ENCODE peak calls at places on chromosomes 1 and 21, in four cellular contexts. G is progenitor cell of endocrine pancreas, P is foreskin fibroblast, N is HFFc6. E is an unnamed sample.

GRCh38 chr1:20735581-20736111 is 3.1 kb upstream of the SH2D5 start:
- DNase-seq in G (no peak), P (no peak), N (no peak), E (no peak)

GRCh38 chr1:111499026-111499790 is 4.2 kb downstream of the ADORA3 start:
- DNase-seq in G (no peak), P (peak), N (no peak), E (no peak)

GRCh38 chr1:93735722-93736121 is 54.1 kb upstream of the BCAR3 start:
- DNase-seq in G (no peak), P (peak), N (peak), E (no peak)

GRCh38 chr1:236147068-236147467 is 4.7 kb downstream of the GPR137B start:
- DNase-seq in G (no peak), P (no peak), N (no peak), E (no peak)

GRCh38 chr1:45490121-45490622 is 791 bp downstream of the TESK2 start:
- DNase-seq in G (no peak), P (peak), N (no peak), E (no peak)

GRCh38 chr1:199691540-199691939 is 336.0 kb upstream of the NR5A2 start:
- DNase-seq in G (no peak), P (peak), N (peak), E (no peak)

GRCh38 chr1:71047635-71048607 is at the start of gene PTGER3:
- DNase-seq in G (peak), P (peak), N (no peak), E (peak)

GRCh38 chr21:20997633-20998455 is at the start of gene NCAM2:
- DNase-seq in G (peak), P (peak), N (peak), E (peak)

GRCh38 chr1:223035724-223036478 is 107.1 kb downstream of the TLR5 start:
- DNase-seq in G (no peak), P (no peak), N (no peak), E (no peak)

GRCh38 chr1:227234998-227235405 is 83.3 kb downstream of the CDC42BPA start:
- DNase-seq in G (no peak), P (peak), N (peak), E (no peak)

GRCh38 chr1:243712890-243713425 is 137.1 kb downstream of the AKT3 start:
- DNase-seq in G (no peak), P (no peak), N (no peak), E (no peak)

GRCh38 chr1:110412576-110412975 is 5.1 kb upstream of the LAMTOR5 start:
- DNase-seq in G (peak), P (peak), N (peak), E (peak)

GRCh38 chr1:76278711-76279386 is 204.3 kb downstream of the ST6GALNAC3 start:
- DNase-seq in G (no peak), P (no peak), N (no peak), E (no peak)

GRCh38 chr1:47997289-47998200 is at the start of gene TRABD2B:
- DNase-seq in G (peak), P (peak), N (peak), E (peak)

GRCh38 chr1:247324913-247325312 is 6.8 kb downstream of the ZNF496 start:
- DNase-seq in G (no peak), P (no peak), N (no peak), E (no peak)

GRCh38 chr1:33088119-33088906 is 7.4 kb downstream of the AZIN2 start:
- DNase-seq in G (no peak), P (peak), N (no peak), E (no peak)

GRCh38 chr1:203167026-203167912 is 8.4 kb downstream of the MYBPH start:
- DNase-seq in G (no peak), P (no peak), N (no peak), E (no peak)

GRCh38 chr1:23616292-23616822 is 57.1 kb upstream of the ID3 start:
- DNase-seq in G (no peak), P (no peak), N (no peak), E (no peak)

GRCh38 chr1:166884040-166884642 is 8.1 kb upstream of the TADA1 start:
- DNase-seq in G (peak), P (peak), N (no peak), E (peak)

GRCh38 chr1:153578490-153578889 is 12.8 kb upstream of the S100A2 start:
- DNase-seq in G (no peak), P (peak), N (peak), E (no peak)

GRCh38 chr1:38037481-38037939 is 9.1 kb downstream of the POU3F1 start:
- DNase-seq in G (no peak), P (no peak), N (no peak), E (no peak)

GRCh38 chr1:111570781-111571181 is 48.8 kb upstream of the RAP1A start:
- DNase-seq in G (no peak), P (peak), N (peak), E (peak)

GRCh38 chr1:51518730-51519047 is 377 bp downstream of the EPS15 start:
- DNase-seq in G (no peak), P (peak), N (no peak), E (no peak)

GRCh38 chr1:223147858-223148257 is 4.8 kb upstream of the TLR5 start:
- DNase-seq in G (no peak), P (no peak), N (no peak), E (no peak)

GRCh38 chr1:185288435-185288834 is 28.6 kb downstream of the IVNS1ABP start:
- DNase-seq in G (no peak), P (no peak), N (no peak), E (no peak)

DNA sequence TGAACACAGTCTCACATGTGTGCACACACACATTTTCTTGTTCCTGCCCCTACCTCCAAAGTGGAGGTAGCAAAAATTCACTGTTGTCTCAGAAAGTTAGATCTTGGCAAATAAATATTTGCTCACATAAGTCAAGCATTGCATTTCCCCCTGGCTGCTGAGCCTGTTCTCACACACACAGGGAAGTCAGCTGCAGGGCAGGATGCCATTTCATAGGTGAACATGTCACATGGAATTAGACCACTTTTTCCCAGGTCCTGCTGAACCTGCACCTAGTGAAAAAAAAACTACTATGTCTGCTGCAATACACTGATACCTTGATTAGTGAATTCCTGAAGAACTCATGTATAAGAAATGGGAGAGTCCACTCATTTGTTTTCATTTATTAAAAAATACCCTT is 5.3 kb upstream of the CD55 start:
- DNase-seq in G (no peak), P (no peak), N (no peak), E (no peak)
- TF ChIP-seq CTCF in G (no peak), P (no peak), N (no peak), E (no peak)

DNA sequence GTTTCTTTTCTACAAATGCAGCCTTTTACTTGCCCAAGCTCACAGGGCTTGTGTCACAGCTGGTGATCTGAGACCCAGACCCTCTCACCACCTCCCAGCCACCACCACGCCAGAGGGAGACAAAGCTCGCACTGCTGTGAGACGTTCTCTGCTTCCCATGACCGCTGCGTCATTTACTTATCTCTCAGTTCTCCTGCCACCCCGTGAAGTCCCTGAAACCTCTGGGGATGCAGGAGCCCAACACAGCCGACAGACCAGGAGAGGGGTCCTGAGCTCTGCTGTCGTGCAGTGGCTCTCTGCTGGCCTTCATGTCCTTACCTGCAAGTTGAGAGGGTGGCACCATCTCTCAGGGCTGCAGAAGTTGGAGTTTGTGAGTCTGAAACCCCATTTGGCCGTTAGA is 77.7 kb downstream of the SLC16A1 start:
- DNase-seq in G (no peak), P (no peak), N (no peak), E (no peak)
- TF ChIP-seq CTCF in G (no peak), P (no peak), N (no peak), E (no peak)

DNA sequence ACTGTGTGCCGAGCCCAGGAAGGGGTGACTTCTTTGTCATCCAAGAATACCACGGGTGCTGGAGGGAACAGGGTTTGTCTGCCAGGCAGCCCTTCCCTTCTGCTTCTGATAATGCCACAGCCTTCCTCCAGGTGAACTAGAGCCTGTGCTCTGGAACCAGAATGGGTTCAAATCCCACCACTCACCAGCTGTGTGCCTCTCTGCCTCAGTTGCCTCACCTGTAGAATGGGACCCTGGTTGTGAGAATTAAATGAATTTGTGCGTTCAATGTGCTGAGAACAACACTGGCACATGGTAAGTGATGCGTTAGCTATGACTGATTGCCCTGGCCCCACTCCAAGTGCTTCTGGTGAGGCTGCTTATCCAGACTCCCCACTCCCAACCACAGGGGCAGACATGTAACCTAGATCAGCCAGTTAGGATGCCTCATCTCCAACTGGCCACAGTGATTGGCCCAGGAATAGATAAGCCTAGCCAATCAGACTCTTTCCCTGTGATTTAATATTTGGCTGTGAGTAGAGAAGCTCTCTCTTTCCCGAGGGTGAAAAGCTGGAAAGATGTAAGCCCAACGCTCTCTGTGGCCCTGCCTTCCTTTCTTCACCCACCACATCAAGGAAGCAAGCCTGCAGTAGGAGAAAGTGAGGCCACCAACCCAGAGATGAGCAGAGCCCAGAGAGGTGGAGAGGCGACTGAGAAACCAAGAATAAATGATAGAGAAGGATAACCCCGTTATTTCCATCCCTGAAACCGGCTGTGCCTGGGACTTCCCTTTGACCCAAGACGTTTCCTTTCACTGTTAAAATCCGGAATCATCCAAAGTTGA is 20.8 kb upstream of the LAPTM5 start:
- DNase-seq in G (no peak), P (peak), N (peak), E (no peak)
- TF ChIP-seq CTCF in G (no peak), P (no peak), N (no peak), E (no peak)

DNA sequence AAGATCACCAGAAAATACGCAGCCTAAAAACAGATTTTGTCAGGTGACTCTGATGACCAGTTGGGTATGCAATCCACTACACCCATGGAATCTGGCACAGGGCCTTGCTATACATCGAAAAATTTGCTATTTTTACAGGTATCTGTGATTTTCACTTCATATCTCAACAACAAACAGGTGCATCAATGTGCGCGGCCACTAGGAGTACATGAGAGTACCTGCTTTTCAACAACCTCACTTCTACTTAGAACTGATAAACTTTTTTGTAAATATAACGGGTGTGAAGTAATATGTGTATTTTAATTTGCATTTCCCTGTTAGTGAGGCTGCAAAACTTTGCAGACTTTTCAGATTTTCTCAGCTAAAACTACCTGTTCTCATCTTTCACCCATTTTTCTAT is 80.8 kb downstream of the SLC45A1 start:
- DNase-seq in G (no peak), P (no peak), N (no peak), E (no peak)
- TF ChIP-seq CTCF in G (peak), P (no peak), N (peak), E (no peak)

DNA sequence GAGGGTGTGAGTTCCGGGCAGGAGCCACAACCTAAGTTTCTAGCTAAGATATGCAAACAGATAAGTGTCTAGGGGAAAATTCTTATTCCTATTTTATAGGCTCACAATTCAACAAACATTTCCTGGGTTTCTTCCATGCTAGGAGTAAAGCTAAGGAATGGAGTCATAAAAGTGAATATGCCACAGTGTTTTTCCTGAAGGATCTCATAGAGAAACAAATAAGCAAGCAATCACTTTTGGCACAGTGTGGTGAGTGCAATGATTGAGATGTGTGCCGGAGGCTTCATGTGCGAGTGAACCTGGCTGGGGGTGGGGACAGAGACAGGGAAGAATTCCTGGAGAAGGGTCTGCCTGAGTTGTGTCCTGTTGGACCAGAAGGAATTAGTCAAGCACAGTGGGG is 147.4 kb downstream of the TENT5C start:
- DNase-seq in G (no peak), P (no peak), N (no peak), E (no peak)
- TF ChIP-seq CTCF in G (no peak), P (no peak), N (no peak), E (no peak)

DNA sequence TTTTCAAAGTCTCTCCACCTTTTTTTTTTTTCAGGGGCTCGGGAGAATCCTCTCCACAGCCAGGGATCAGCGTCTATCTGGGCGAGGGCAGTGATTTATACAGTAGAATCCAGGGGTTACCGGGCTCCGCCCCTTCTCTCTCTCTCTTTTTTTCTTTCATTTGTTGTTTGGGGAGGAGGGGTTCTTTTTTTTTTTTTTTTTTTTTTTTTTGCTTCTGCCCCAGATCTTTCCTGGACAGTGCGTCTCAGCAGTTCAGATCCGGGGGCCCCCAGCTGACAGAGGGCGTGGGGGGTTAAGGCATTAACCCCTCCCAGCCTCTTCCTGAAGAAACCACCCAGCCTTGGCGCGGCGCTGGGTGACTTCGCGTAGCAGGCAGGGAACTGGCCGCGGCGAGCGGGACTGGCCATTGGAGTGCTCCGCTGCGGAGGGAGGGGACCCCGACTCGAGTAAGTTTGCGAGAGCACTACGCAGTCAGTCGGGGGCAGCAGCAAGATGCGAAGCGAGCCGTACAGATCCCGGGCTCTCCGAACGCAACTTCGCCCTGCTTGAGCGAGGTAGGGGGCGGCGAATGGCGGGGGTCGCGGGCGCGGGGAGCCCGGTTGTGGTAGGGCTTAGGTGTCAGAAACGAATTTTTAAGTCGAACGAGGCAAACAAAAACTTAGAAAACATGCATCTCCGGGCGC is at the start of gene S1PR1:
- DNase-seq in G (peak), P (peak), N (peak), E (peak)
- TF ChIP-seq CTCF in G (no peak), P (no peak), N (no peak), E (no peak)